ENCODE peak calls at places on chromosomes 6 and 20, in five cellular contexts. One of them, this sample, is unnamed.

GRCh38 chr6:142355481-142356174 is 53.8 kb downstream of the ADGRG6 start:
- DNase-seq in GM12878: no peak
- DNase-seq in K562: no peak
- DNase-seq in HepG2: no peak
- DNase-seq in H1: no peak
- DNase-seq in this sample: no peak

GRCh38 chr6:69632932-69633331 is 163.9 kb downstream of the LMBRD1 start:
- DNase-seq in H1: no peak
- DNase-seq in GM12878: no peak
- DNase-seq in K562: no peak
- DNase-seq in HepG2: no peak
- DNase-seq in this sample: no peak

GRCh38 chr6:137112067-137112355 is 61.4 kb downstream of the IL22RA2 start:
- DNase-seq in HepG2: no peak
- DNase-seq in GM12878: no peak
- DNase-seq in K562: no peak
- DNase-seq in H1: no peak
- DNase-seq in this sample: no peak

GRCh38 chr6:6890400-6890858 is 217.3 kb upstream of the RREB1 start:
- DNase-seq in K562: peak; percentile 47
- DNase-seq in H1: peak; percentile 59
- DNase-seq in GM12878: no peak
- DNase-seq in HepG2: no peak
- DNase-seq in this sample: no peak

GRCh38 chr6:73579851-73580246 is 59.0 kb upstream of the EEF1A1 start:
- DNase-seq in GM12878: peak; percentile 15
- DNase-seq in K562: peak; percentile 31
- DNase-seq in HepG2: peak; percentile 81
- DNase-seq in H1: no peak
- DNase-seq in this sample: peak; percentile 62

GRCh38 chr6:168515376-168515775 is 74.4 kb downstream of the SMOC2 start:
- DNase-seq in K562: no peak
- DNase-seq in HepG2: no peak
- DNase-seq in H1: no peak
- DNase-seq in GM12878: no peak
- DNase-seq in this sample: no peak

GRCh38 chr20:42530855-42531674 is 658.6 kb downstream of the PTPRT start:
- DNase-seq in HepG2: peak; percentile 35
- DNase-seq in GM12878: no peak
- DNase-seq in K562: peak; percentile 49
- DNase-seq in H1: no peak
- DNase-seq in this sample: no peak

GRCh38 chr20:53001502-53002301 is 29.5 kb downstream of the TSHZ2 start:
- DNase-seq in H1: no peak
- DNase-seq in K562: no peak
- DNase-seq in GM12878: peak; percentile 55
- DNase-seq in HepG2: no peak
- DNase-seq in this sample: no peak

GRCh38 chr6:138307816-138308727 is 69.6 kb upstream of the SMIM28 start:
- DNase-seq in H1: no peak
- DNase-seq in HepG2: peak; percentile 13
- DNase-seq in K562: no peak
- DNase-seq in GM12878: no peak
- DNase-seq in this sample: no peak

GRCh38 chr6:113591896-113592827 is 265.0 kb upstream of the MARCKS start:
- DNase-seq in H1: no peak
- DNase-seq in K562: no peak
- DNase-seq in HepG2: peak; percentile 16
- DNase-seq in GM12878: no peak
- DNase-seq in this sample: no peak

GRCh38 chr6:153949606-153950005 is 89.4 kb upstream of the OPRM1 start:
- DNase-seq in HepG2: no peak
- DNase-seq in H1: no peak
- DNase-seq in GM12878: no peak
- DNase-seq in K562: no peak
- DNase-seq in this sample: no peak

GRCh38 chr6:143570147-143570853 is 58.8 kb upstream of the FUCA2 start:
- DNase-seq in GM12878: no peak
- DNase-seq in HepG2: no peak
- DNase-seq in K562: no peak
- DNase-seq in H1: no peak
- DNase-seq in this sample: no peak

GRCh38 chr6:133587841-133588240 is 301.1 kb upstream of the TCF21 start:
- DNase-seq in HepG2: no peak
- DNase-seq in K562: no peak
- DNase-seq in GM12878: no peak
- DNase-seq in H1: no peak
- DNase-seq in this sample: no peak

GRCh38 chr6:44074383-44075136 is 52.7 kb downstream of the MRPL14 start:
- DNase-seq in K562: peak; percentile 80
- DNase-seq in HepG2: peak; percentile 78
- DNase-seq in H1: peak; percentile 81
- DNase-seq in GM12878: peak; percentile 75
- DNase-seq in this sample: no peak

GRCh38 chr6:138577151-138577915 is 78.0 kb upstream of the NHSL1 start:
- DNase-seq in GM12878: peak; percentile 16
- DNase-seq in HepG2: no peak
- DNase-seq in H1: no peak
- DNase-seq in K562: no peak
- DNase-seq in this sample: no peak

GRCh38 chr6:46366190-46366900 is 124.9 kb downstream of the RCAN2 start:
- DNase-seq in HepG2: no peak
- DNase-seq in K562: no peak
- DNase-seq in H1: no peak
- DNase-seq in GM12878: no peak
- DNase-seq in this sample: no peak

GRCh38 chr6:147274012-147274411 is 69.8 kb downstream of the STXBP5 start:
- DNase-seq in GM12878: no peak
- DNase-seq in H1: no peak
- DNase-seq in HepG2: no peak
- DNase-seq in K562: no peak
- DNase-seq in this sample: no peak

GRCh38 chr20:55094353-55094861 is 619.0 kb downstream of the DOK5 start:
- DNase-seq in H1: no peak
- DNase-seq in K562: peak; percentile 52
- DNase-seq in HepG2: no peak
- DNase-seq in GM12878: no peak
- DNase-seq in this sample: no peak

GRCh38 chr6:24831771-24832718 is 33.3 kb upstream of the ARMH2 start:
- DNase-seq in HepG2: no peak
- DNase-seq in GM12878: no peak
- DNase-seq in K562: no peak
- DNase-seq in H1: no peak
- DNase-seq in this sample: no peak

GRCh38 chr20:63314566-63315239 is 21.7 kb downstream of the COL20A1 start:
- DNase-seq in H1: no peak
- DNase-seq in HepG2: no peak
- DNase-seq in GM12878: no peak
- DNase-seq in K562: no peak
- DNase-seq in this sample: no peak

GRCh38 chr6:57173886-57174510 is 1.9 kb downstream of the BAG2 start:
- DNase-seq in GM12878: no peak
- DNase-seq in HepG2: peak; percentile 60
- DNase-seq in K562: no peak
- DNase-seq in H1: no peak
- DNase-seq in this sample: peak; percentile 36

GRCh38 chr20:51767867-51768758 is at the start of gene ATP9A:
- DNase-seq in GM12878: no peak
- DNase-seq in HepG2: no peak
- DNase-seq in H1: peak; percentile 61
- DNase-seq in K562: no peak
- DNase-seq in this sample: no peak
- TF ChIP-seq RAD21 in GM12878: no peak
- TF ChIP-seq RAD21 in HepG2: peak; percentile 20
- TF ChIP-seq RAD21 in H1: no peak
- TF ChIP-seq RAD21 in K562: no peak
- TF ChIP-seq RAD21 in this sample: no peak

DNA sequence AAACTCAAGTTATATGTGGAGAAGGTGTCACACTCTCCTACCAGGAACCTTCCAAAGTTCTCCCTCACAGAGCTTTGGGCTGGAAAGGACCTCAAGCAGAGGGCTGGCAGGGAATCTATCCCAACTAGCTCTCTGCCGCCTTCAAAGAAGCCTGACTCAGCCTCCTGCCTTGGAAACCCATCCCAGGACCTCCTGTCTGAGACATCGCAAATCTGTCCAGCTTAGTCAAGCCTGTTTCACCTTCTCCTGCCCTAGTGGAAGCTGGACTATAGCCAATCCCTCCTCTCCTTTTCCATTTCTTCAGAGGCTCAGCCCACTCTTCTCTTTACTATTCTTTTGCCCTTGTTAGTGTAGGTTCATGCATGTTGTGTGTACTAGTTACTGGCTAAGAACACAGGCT is 48.2 kb upstream of the FOXP4 start:
- DNase-seq in H1: no peak
- DNase-seq in GM12878: no peak
- DNase-seq in K562: no peak
- DNase-seq in HepG2: no peak
- DNase-seq in this sample: no peak
- H3K27me3 ChIP-seq in H1: peaks cover 24% of the 10 kb centered on the region
- H3K27me3 ChIP-seq in GM12878: no peaks in the 10 kb centered on the region
- H3K27me3 ChIP-seq in K562: peaks cover 32% of the 10 kb centered on the region
- H3K27me3 ChIP-seq in HepG2: no peaks in the 10 kb centered on the region
- H3K27me3 ChIP-seq in this sample: no peaks in the 10 kb centered on the region

DNA sequence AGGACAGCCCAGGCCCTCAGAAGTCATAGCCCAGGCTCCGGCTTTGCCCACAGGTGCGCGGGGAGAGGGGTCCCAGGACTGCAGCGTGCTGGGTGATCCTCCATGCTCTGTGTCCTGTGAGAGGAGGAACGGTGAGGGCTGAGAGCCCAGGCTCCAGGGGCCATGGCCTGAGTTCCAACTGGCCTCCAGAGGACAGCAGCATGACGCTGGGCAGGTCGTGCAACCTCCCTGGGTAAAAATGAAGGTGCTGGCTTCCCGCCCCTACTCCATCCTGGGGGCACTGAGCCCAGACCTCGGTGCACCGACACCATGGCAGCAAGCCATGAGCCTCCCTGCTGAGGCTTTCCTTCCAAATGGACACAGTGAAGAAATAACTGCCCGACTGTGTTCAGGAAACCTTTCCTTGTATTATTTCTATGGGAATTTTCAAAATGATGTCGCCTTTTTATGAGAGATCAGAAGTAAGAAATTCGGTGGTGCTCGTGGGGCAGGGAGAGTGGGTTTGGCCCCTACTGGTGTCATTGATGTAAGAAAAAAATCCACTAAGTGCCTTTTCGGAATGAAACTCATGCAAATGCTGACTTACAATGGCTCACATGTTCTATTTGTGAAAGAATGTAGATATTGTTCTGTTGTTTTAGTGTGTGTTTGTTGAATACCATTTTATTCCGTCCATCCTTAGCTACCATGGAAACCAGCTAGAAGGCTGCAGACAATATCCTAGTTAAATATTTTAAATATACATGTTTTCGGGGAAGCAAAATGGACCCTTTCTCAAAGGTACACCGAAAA is 305.2 kb downstream of the TAF4 start:
- DNase-seq in K562: no peak
- DNase-seq in HepG2: no peak
- DNase-seq in GM12878: no peak
- DNase-seq in H1: no peak
- DNase-seq in this sample: no peak
- TF ChIP-seq SP1 in K562: no peak
- TF ChIP-seq SP1 in HepG2: no peak
- TF ChIP-seq SP1 in GM12878: no peak
- TF ChIP-seq SP1 in H1: no peak
- TF ChIP-seq SP1 in this sample: no peak

GRCh38 chr20:7916648-7917047 is 23.6 kb downstream of the HAO1 start:
- DNase-seq in K562: no peak
- DNase-seq in GM12878: no peak
- DNase-seq in H1: no peak
- DNase-seq in HepG2: no peak
- DNase-seq in this sample: no peak

GRCh38 chr20:7912551-7912950 is 27.7 kb downstream of the HAO1 start:
- DNase-seq in H1: no peak
- DNase-seq in GM12878: no peak
- DNase-seq in HepG2: no peak
- DNase-seq in K562: no peak
- DNase-seq in this sample: no peak

GRCh38 chr20:7908905-7909304 is 31.4 kb downstream of the HAO1 start:
- DNase-seq in GM12878: no peak
- DNase-seq in H1: no peak
- DNase-seq in K562: no peak
- DNase-seq in HepG2: no peak
- DNase-seq in this sample: no peak

GRCh38 chr20:7911586-7912330 is 28.5 kb downstream of the HAO1 start:
- DNase-seq in K562: no peak
- DNase-seq in H1: no peak
- DNase-seq in GM12878: no peak
- DNase-seq in HepG2: no peak
- DNase-seq in this sample: no peak
- TF ChIP-seq RAD21 in K562: no peak
- TF ChIP-seq RAD21 in H1: no peak
- TF ChIP-seq RAD21 in GM12878: no peak
- TF ChIP-seq RAD21 in HepG2: no peak
- TF ChIP-seq RAD21 in this sample: no peak

DNA sequence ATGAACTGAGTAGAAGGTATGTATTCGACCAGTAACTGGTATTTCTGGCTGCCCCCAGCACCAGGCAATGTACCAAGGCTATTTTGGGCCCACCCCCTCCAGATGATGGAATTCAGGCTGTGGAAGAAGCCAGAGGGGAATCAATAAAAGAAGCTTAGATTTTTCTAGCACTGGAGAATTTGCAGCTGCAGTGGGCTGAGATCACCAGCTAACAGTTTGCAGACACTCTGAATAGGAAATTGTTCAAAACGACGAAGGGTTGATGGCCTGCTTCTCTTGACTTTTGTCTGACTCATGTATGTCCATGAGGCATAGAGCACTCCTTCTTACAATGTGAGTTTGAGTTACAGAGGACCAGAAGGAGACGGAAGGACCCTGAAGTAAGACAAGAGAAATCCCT is 32.4 kb upstream of the FBXO9 start:
- DNase-seq in H1: no peak
- DNase-seq in GM12878: no peak
- DNase-seq in K562: no peak
- DNase-seq in HepG2: no peak
- DNase-seq in this sample: no peak
- H3K27me3 ChIP-seq in H1: no peaks in the 10 kb centered on the region
- H3K27me3 ChIP-seq in GM12878: no peaks in the 10 kb centered on the region
- H3K27me3 ChIP-seq in K562: no peaks in the 10 kb centered on the region
- H3K27me3 ChIP-seq in HepG2: no peaks in the 10 kb centered on the region
- H3K27me3 ChIP-seq in this sample: no peaks in the 10 kb centered on the region

GRCh38 chr6:5379647-5380242 is 118.4 kb downstream of the FARS2 start:
- DNase-seq in K562: peak; percentile 21
- DNase-seq in HepG2: peak; percentile 71
- DNase-seq in H1: peak; percentile 64
- DNase-seq in GM12878: peak; percentile 25
- DNase-seq in this sample: peak; percentile 24
- TF ChIP-seq SP1 in K562: no peak
- TF ChIP-seq SP1 in HepG2: no peak
- TF ChIP-seq SP1 in H1: no peak
- TF ChIP-seq SP1 in GM12878: no peak
- TF ChIP-seq SP1 in this sample: no peak